ENCODE peak calls at places on chromosomes 5 and 9, in six cellular contexts. D, F, S, L, B and R are unnamed samples.

GRCh38 chr5:79488058-79488457 is 25.9 kb downstream of the HOMER1 start:
- DNase-seq in D (no peak), F (no peak), S (no peak), L (no peak), B (no peak), R (no peak)

GRCh38 chr5:145854651-145855258 is 18.1 kb downstream of the GRXCR2 start:
- DNase-seq in D (no peak), F (peak; percentile 59), S (no peak), L (no peak), B (no peak), R (no peak)

GRCh38 chr9:6495484-6495883 is 82.5 kb downstream of the UHRF2 start:
- DNase-seq in D (no peak), F (no peak), S (no peak), L (no peak), B (no peak), R (no peak)

GRCh38 chr9:137435980-137436760 is 5.0 kb downstream of the ENTPD8 start:
- DNase-seq in D (no peak), F (peak; percentile 63), S (no peak), L (no peak), B (peak; percentile 11), R (no peak)

GRCh38 chr9:96856363-96857286 is 2.3 kb upstream of the ZNF782 start:
- DNase-seq in D (no peak), F (peak; percentile 49), S (peak; percentile 27), L (peak; percentile 71), B (peak; percentile 72), R (no peak)

GRCh38 chr9:131270171-131271015 is 5.9 kb downstream of the FAM78A start:
- DNase-seq in D (peak; percentile 38), F (no peak), S (no peak), L (no peak), B (no peak), R (no peak)

GRCh38 chr9:15846611-15847010 is 293.8 kb downstream of the CCDC171 start:
- DNase-seq in D (no peak), F (no peak), S (no peak), L (no peak), B (no peak), R (no peak)

GRCh38 chr5:68272289-68272688 is 56.7 kb downstream of the PIK3R1 start:
- DNase-seq in D (no peak), F (no peak), S (no peak), L (no peak), B (no peak), R (no peak)

GRCh38 chr9:15572200-15572599 is 19.4 kb downstream of the CCDC171 start:
- DNase-seq in D (no peak), F (no peak), S (no peak), L (no peak), B (no peak), R (no peak)

GRCh38 chr9:70121818-70122436 is 78.3 kb downstream of the MAMDC2 start:
- DNase-seq in D (no peak), F (peak; percentile 30), S (no peak), L (no peak), B (no peak), R (no peak)

GRCh38 chr9:124496075-124496893 is 10.9 kb downstream of the NR5A1 start:
- DNase-seq in D (no peak), F (no peak), S (no peak), L (no peak), B (no peak), R (no peak)

GRCh38 chr5:150639751-150640150 is 709 bp upstream of the SYNPO start:
- DNase-seq in D (no peak), F (no peak), S (no peak), L (no peak), B (no peak), R (no peak)

GRCh38 chr9:133619791-133620190 is 10.6 kb upstream of the FAM163B start:
- DNase-seq in D (no peak), F (no peak), S (peak; percentile 23), L (peak; percentile 43), B (no peak), R (no peak)

GRCh38 chr5:77893225-77893860 is 117.2 kb upstream of the TBCA start:
- DNase-seq in D (no peak), F (peak; percentile 96), S (no peak), L (no peak), B (no peak), R (no peak)

GRCh38 chr9:133944746-133945135 is 47.4 kb downstream of the VAV2 start:
- DNase-seq in D (no peak), F (no peak), S (no peak), L (no peak), B (no peak), R (no peak)

GRCh38 chr5:6820851-6821479 is 107.7 kb downstream of the TENT4A start:
- DNase-seq in D (no peak), F (no peak), S (no peak), L (peak; percentile 37), B (peak; percentile 83), R (peak; percentile 44)

GRCh38 chr5:56587381-56588124 is 227.8 kb upstream of the MAP3K1 start:
- DNase-seq in D (no peak), F (no peak), S (no peak), L (no peak), B (no peak), R (no peak)

GRCh38 chr9:126150411-126151030 is 176.1 kb upstream of the MVB12B start:
- DNase-seq in D (no peak), F (no peak), S (no peak), L (no peak), B (no peak), R (no peak)

GRCh38 chr9:133513214-133514088 is 11.3 kb downstream of the MYMK start:
- DNase-seq in D (no peak), F (no peak), S (no peak), L (no peak), B (no peak), R (no peak)

GRCh38 chr5:75054110-75054930 is 2.0 kb upstream of the GCNT4 start:
- DNase-seq in D (no peak), F (no peak), S (no peak), L (no peak), B (peak; percentile 69), R (no peak)

GRCh38 chr5:66981266-66981665 is 215.3 kb downstream of the CD180 start:
- DNase-seq in D (no peak), F (no peak), S (no peak), L (no peak), B (no peak), R (no peak)

GRCh38 chr5:67319935-67320725 is 123.5 kb upstream of the CD180 start:
- DNase-seq in D (no peak), F (no peak), S (no peak), L (no peak), B (no peak), R (no peak)

GRCh38 chr5:12323637-12324229 is 419.5 kb upstream of the CTNND2 start:
- DNase-seq in D (no peak), F (no peak), S (no peak), L (no peak), B (peak; percentile 84), R (peak; percentile 25)

GRCh38 chr9:131214457-131214856 is 61.9 kb downstream of the FAM78A start:
- DNase-seq in D (no peak), F (peak; percentile 45), S (no peak), L (no peak), B (no peak), R (no peak)

GRCh38 chr5:15926586-15926985 is 253.0 kb downstream of the MARCHF11 start:
- DNase-seq in D (no peak), F (no peak), S (no peak), L (no peak), B (no peak), R (no peak)

GRCh38 chr5:116437922-116438578 is 136.6 kb downstream of the SEMA6A start:
- DNase-seq in D (no peak), F (no peak), S (no peak), L (no peak), B (no peak), R (no peak)

GRCh38 chr5:175321927-175322532 is 122.0 kb downstream of the DRD1 start:
- DNase-seq in D (no peak), F (no peak), S (no peak), L (no peak), B (peak; percentile 72), R (no peak)

GRCh38 chr9:35686222-35687203 is 3.2 kb downstream of the TPM2 start:
- DNase-seq in D (no peak), F (no peak), S (no peak), L (no peak), B (no peak), R (no peak)

GRCh38 chr9:129458663-129459549 is 162.0 kb downstream of the C9orf50 start:
- DNase-seq in D (no peak), F (no peak), S (no peak), L (peak; percentile 50), B (no peak), R (no peak)

GRCh38 chr9:136759001-136759400 is 958 bp upstream of the LCN8 start:
- DNase-seq in D (no peak), F (no peak), S (no peak), L (no peak), B (no peak), R (no peak)

GRCh38 chr5:181173027-181173419 is 25.6 kb downstream of the OR2V2 start:
- DNase-seq in D (no peak), F (no peak), S (no peak), L (no peak), B (no peak), R (no peak)

GRCh38 chr9:114895605-114896004 is 34.8 kb downstream of the TNFSF8 start:
- DNase-seq in D (no peak), F (peak; percentile 39), S (no peak), L (no peak), B (no peak), R (no peak)

GRCh38 chr5:35136386-35136785 is 88.6 kb upstream of the AGXT2 start:
- DNase-seq in D (no peak), F (peak; percentile 99), S (no peak), L (no peak), B (no peak), R (no peak)

GRCh38 chr9:5838884-5839571 is 6.1 kb upstream of the ERMP1 start:
- DNase-seq in D (no peak), F (peak; percentile 53), S (no peak), L (no peak), B (no peak), R (no peak)

GRCh38 chr5:131997727-131998117 is 13.7 kb downstream of the ACSL6 start:
- DNase-seq in D (no peak), F (no peak), S (no peak), L (no peak), B (no peak), R (no peak)

GRCh38 chr9:72883867-72884266 is 69.0 kb downstream of the ALDH1A1 start:
- DNase-seq in D (no peak), F (no peak), S (no peak), L (no peak), B (no peak), R (no peak)

GRCh38 chr5:157912621-157913325 is 53.8 kb upstream of the CLINT1 start:
- DNase-seq in D (no peak), F (no peak), S (no peak), L (no peak), B (no peak), R (no peak)

GRCh38 chr5:42064821-42065220 is 139.7 kb downstream of the FBXO4 start:
- DNase-seq in D (no peak), F (no peak), S (no peak), L (no peak), B (no peak), R (no peak)

GRCh38 chr5:43020294-43020711 is 19.8 kb downstream of the ANXA2R start:
- DNase-seq in D (no peak), F (no peak), S (no peak), L (peak; percentile 27), B (peak; percentile 46), R (no peak)